ENCODE peak calls at places on chromosomes 2 and 18, in nine cellular contexts. I, O, D, M, A, S, R, K and E are unnamed samples.

GRCh38 chr18:3262234-3263171 is 570 bp downstream of the MYL12B start:
- DNase-seq in I (no peak), O (peak; percentile 5), D (peak; percentile 37), M (peak; percentile 71), A (no peak), S (peak; percentile 50), R (no peak), K (peak; percentile 43), E (no peak)

GRCh38 chr18:12686100-12686499 is 16.4 kb downstream of the CEP76 start:
- DNase-seq in I (no peak), O (no peak), D (no peak), M (no peak), A (no peak), S (peak; percentile 29), R (no peak), K (peak; percentile 29), E (no peak)

GRCh38 chr2:235027558-235028214 is 75.9 kb downstream of the SH3BP4 start:
- DNase-seq in I (no peak), O (no peak), D (no peak), M (no peak), A (no peak), S (peak; percentile 88), R (no peak), K (no peak), E (no peak)

GRCh38 chr2:190069936-190070696 is 7.6 kb upstream of the MSTN start:
- DNase-seq in I (no peak), O (no peak), D (peak; percentile 38), M (no peak), A (no peak), S (peak; percentile 59), R (no peak), K (peak; percentile 60), E (peak; percentile 22)

GRCh38 chr2:34337735-34338134 is 738.6 kb upstream of the FAM98A start:
- DNase-seq in I (no peak), O (no peak), D (no peak), M (no peak), A (no peak), S (no peak), R (no peak), K (no peak), E (no peak)

GRCh38 chr2:136420346-136420745 is 302.4 kb upstream of the CXCR4 start:
- DNase-seq in I (no peak), O (no peak), D (no peak), M (no peak), A (no peak), S (no peak), R (no peak), K (no peak), E (no peak)

GRCh38 chr2:147636238-147636887 is 208.5 kb upstream of the ACVR2A start:
- DNase-seq in I (no peak), O (no peak), D (no peak), M (no peak), A (no peak), S (peak; percentile 92), R (no peak), K (no peak), E (no peak)

GRCh38 chr18:30280861-30281470 is 761.6 kb downstream of the DSC3 start:
- DNase-seq in I (no peak), O (no peak), D (peak; percentile 20), M (no peak), A (no peak), S (peak; percentile 41), R (no peak), K (peak; percentile 76), E (no peak)

GRCh38 chr2:33496150-33496549 is 19.7 kb downstream of the RASGRP3 start:
- DNase-seq in I (no peak), O (no peak), D (no peak), M (no peak), A (no peak), S (peak; percentile 86), R (no peak), K (no peak), E (no peak)

GRCh38 chr2:96156926-96157648 is 11.8 kb upstream of the DUSP2 start:
- DNase-seq in I (no peak), O (no peak), D (peak; percentile 38), M (no peak), A (peak; percentile 67), S (no peak), R (peak; percentile 42), K (no peak), E (no peak)

GRCh38 chr2:197803033-197803444 is 1.4 kb upstream of the PLCL1 start:
- DNase-seq in I (no peak), O (no peak), D (peak; percentile 38), M (no peak), A (no peak), S (peak; percentile 41), R (no peak), K (peak; percentile 68), E (peak; percentile 66)

GRCh38 chr2:212538156-212539144 is at the start of gene ERBB4:
- DNase-seq in I (peak; percentile 41), O (no peak), D (no peak), M (peak; percentile 74), A (no peak), S (no peak), R (peak; percentile 69), K (no peak), E (no peak)

GRCh38 chr2:24238158-24238557 is 63.3 kb downstream of the FAM228A start:
- DNase-seq in I (no peak), O (no peak), D (no peak), M (no peak), A (no peak), S (no peak), R (no peak), K (peak; percentile 6), E (no peak)

GRCh38 chr18:555705-556402 is 24.3 kb upstream of the CETN1 start:
- DNase-seq in I (no peak), O (no peak), D (no peak), M (no peak), A (no peak), S (no peak), R (no peak), K (peak; percentile 91), E (no peak)

DNA sequence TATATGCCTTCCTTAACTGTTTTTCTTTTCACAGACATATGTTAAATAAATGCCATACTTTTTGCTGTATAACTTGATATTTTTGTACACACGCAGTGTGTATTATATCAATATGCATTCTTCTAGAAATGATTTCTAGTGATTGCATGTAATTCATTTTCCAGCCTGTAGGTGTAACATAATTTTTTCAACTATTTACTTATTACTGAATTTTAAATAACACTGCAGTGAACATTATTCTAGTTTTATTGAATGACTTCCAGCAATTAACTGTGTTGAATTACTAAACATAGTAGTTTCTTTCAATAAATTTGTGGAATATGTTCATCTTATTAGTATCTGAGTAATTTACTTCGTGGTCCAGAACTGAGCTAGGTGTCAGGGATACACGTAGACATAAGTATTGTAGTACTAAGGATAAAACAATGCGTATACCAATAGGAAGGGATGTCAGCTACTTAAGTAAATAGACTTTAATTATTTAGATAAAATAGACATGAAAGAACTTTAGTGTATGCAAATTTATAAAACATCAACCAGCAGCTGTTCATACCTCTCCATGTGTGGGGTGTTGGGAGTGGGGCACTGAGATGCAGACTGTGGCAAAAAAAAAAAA is 28.0 kb downstream of the TANC1 start:
- DNase-seq in I (no peak), O (no peak), D (no peak), M (no peak), A (no peak), S (no peak), R (no peak), K (no peak), E (no peak)
- H3K4me3 ChIP-seq in I (no peak overlapping the region), O (no peak overlapping the region), D (no peak overlapping the region), M (no peak overlapping the region), A (no peak overlapping the region), S (no peak overlapping the region), R (no peak overlapping the region), K (no peak overlapping the region), E (no peak overlapping the region)

GRCh38 chr2:95059656-95060370 is 34.3 kb downstream of the MAL start:
- DNase-seq in I (no peak), O (no peak), D (no peak), M (no peak), A (no peak), S (no peak), R (no peak), K (no peak), E (no peak)

GRCh38 chr2:95061601-95062183 is 36.2 kb downstream of the MAL start:
- DNase-seq in I (no peak), O (no peak), D (peak; percentile 59), M (no peak), A (no peak), S (no peak), R (no peak), K (no peak), E (no peak)

GRCh38 chr2:95058989-95059601 is 33.6 kb downstream of the MAL start:
- DNase-seq in I (no peak), O (no peak), D (no peak), M (no peak), A (no peak), S (no peak), R (no peak), K (no peak), E (no peak)

GRCh38 chr2:95061119-95061512 is 35.6 kb downstream of the MAL start:
- DNase-seq in I (no peak), O (no peak), D (no peak), M (no peak), A (no peak), S (no peak), R (no peak), K (no peak), E (no peak)

GRCh38 chr2:95060446-95061118 is 35.1 kb downstream of the MAL start:
- DNase-seq in I (no peak), O (no peak), D (no peak), M (no peak), A (no peak), S (no peak), R (no peak), K (no peak), E (no peak)
- H3K27ac ChIP-seq in I (no peak overlapping the region), O (no peak overlapping the region), D (peak overlapping the region; percentile 13), M (no peak overlapping the region), A (no peak overlapping the region), S (no peak overlapping the region), R (no peak overlapping the region), K (no peak overlapping the region), E (no peak overlapping the region)

GRCh38 chr2:238139141-238139840 is 823 bp downstream of the KLHL30 start:
- DNase-seq in I (peak; percentile 31), O (no peak), D (no peak), M (peak; percentile 80), A (peak; percentile 41), S (no peak), R (no peak), K (no peak), E (no peak)
- H3K4me3 ChIP-seq in I (peak overlapping the region; percentile 65), O (no peak overlapping the region), D (no peak overlapping the region), M (no peak overlapping the region), A (peak overlapping the region; percentile 24), S (no peak overlapping the region), R (peak overlapping the region; percentile 29), K (no peak overlapping the region), E (no peak overlapping the region)

DNA sequence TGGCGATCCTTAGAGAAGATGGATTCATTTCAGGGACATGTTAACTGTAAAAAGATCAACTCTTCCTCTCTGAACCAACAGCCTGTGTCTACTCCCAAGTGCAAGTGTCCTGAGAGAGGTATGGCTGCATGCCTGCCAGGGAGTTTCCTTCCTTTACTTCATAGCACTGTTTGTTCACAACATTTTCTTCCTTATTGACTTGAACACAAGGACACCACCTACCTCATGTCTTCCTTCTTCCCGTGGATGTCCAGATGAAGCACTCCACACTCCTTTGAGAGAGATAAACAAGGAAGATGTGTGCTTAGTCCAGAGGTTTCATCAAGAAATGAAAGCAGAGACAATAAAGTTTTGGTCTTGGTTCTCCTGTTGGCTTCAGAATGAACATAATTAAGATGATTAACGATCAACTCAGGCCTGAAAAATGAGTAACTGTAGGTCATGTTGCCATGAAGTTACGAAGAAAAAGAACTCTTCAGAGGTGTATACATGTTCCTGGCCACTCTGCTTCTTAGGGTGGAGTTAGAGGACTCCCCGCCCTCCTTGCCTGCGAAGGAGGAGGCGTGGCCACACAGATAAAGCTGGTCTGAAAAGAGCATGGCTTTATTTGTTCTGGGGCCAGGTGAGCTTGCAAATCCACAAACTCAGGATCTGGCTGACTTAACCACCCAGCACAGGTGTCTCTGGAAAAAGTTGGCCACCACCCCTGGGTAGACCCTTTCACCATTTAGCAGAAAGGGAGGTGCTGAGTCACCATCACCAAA is 155.0 kb upstream of the KCTD1 start:
- DNase-seq in I (no peak), O (no peak), D (peak; percentile 72), M (no peak), A (no peak), S (no peak), R (no peak), K (peak; percentile 33), E (no peak)
- H3K27ac ChIP-seq in I (no peak overlapping the region), O (no peak overlapping the region), D (peak overlapping the region; percentile 94), M (no peak overlapping the region), A (no peak overlapping the region), S (no peak overlapping the region), R (no peak overlapping the region), K (no peak overlapping the region), E (no peak overlapping the region)